ENCODE peak calls at places on chromosomes 1 and 21, in ten cellular contexts. One of them, this sample, is unnamed.

GRCh38 chr21:33047231-33047630 is 21.5 kb downstream of the OLIG2 start:
- DNase-seq in stimulated activated CD8-positive, alpha-beta memory T cell treated with anti-CD3 and anti-CD28 coated beads, Interleukin-2, amount 100 ng/mL, for 1 hour: no peak
- DNase-seq in amygdala: no peak
- DNase-seq in activated T-cell treated with anti-CD3 and anti-CD28 coated beads, Interleukin-2, amount 50 U/mL, for 24 hours: no peak
- DNase-seq in progenitor cell of endocrine pancreas: no peak
- DNase-seq in activated naive CD8-positive, alpha-beta T cell treated with anti-CD3 and anti-CD28 coated beads, Interleukin-2, amount 10 ng/mL, durations not matched to agents 7 days and 5 days: no peak
- DNase-seq in neuronal stem cell: no peak
- DNase-seq in lower leg skin: no peak
- DNase-seq in IMR-90: peak; percentile 72
- DNase-seq in neural progenitor cell: no peak
- DNase-seq in this sample: no peak

GRCh38 chr1:37807220-37807554 is 403 bp upstream of the C1orf122 start:
- DNase-seq in activated naive CD8-positive, alpha-beta T cell treated with anti-CD3 and anti-CD28 coated beads, Interleukin-2, amount 10 ng/mL, durations not matched to agents 7 days and 5 days: no peak
- DNase-seq in IMR-90: no peak
- DNase-seq in progenitor cell of endocrine pancreas: no peak
- DNase-seq in neuronal stem cell: no peak
- DNase-seq in lower leg skin: no peak
- DNase-seq in neural progenitor cell: no peak
- DNase-seq in stimulated activated CD8-positive, alpha-beta memory T cell treated with anti-CD3 and anti-CD28 coated beads, Interleukin-2, amount 100 ng/mL, for 1 hour: no peak
- DNase-seq in amygdala: no peak
- DNase-seq in activated T-cell treated with anti-CD3 and anti-CD28 coated beads, Interleukin-2, amount 50 U/mL, for 24 hours: no peak
- DNase-seq in this sample: no peak

GRCh38 chr1:76292418-76293184 is 218.1 kb downstream of the ST6GALNAC3 start:
- DNase-seq in neuronal stem cell: no peak
- DNase-seq in amygdala: no peak
- DNase-seq in activated T-cell treated with anti-CD3 and anti-CD28 coated beads, Interleukin-2, amount 50 U/mL, for 24 hours: no peak
- DNase-seq in stimulated activated CD8-positive, alpha-beta memory T cell treated with anti-CD3 and anti-CD28 coated beads, Interleukin-2, amount 100 ng/mL, for 1 hour: no peak
- DNase-seq in activated naive CD8-positive, alpha-beta T cell treated with anti-CD3 and anti-CD28 coated beads, Interleukin-2, amount 10 ng/mL, durations not matched to agents 7 days and 5 days: no peak
- DNase-seq in lower leg skin: no peak
- DNase-seq in progenitor cell of endocrine pancreas: no peak
- DNase-seq in IMR-90: no peak
- DNase-seq in neural progenitor cell: no peak
- DNase-seq in this sample: peak; percentile 5

GRCh38 chr1:10575616-10576015 is 100.9 kb downstream of the PEX14 start:
- DNase-seq in neuronal stem cell: no peak
- DNase-seq in stimulated activated CD8-positive, alpha-beta memory T cell treated with anti-CD3 and anti-CD28 coated beads, Interleukin-2, amount 100 ng/mL, for 1 hour: no peak
- DNase-seq in neural progenitor cell: no peak
- DNase-seq in IMR-90: peak; percentile 79
- DNase-seq in progenitor cell of endocrine pancreas: no peak
- DNase-seq in lower leg skin: no peak
- DNase-seq in activated naive CD8-positive, alpha-beta T cell treated with anti-CD3 and anti-CD28 coated beads, Interleukin-2, amount 10 ng/mL, durations not matched to agents 7 days and 5 days: no peak
- DNase-seq in amygdala: no peak
- DNase-seq in activated T-cell treated with anti-CD3 and anti-CD28 coated beads, Interleukin-2, amount 50 U/mL, for 24 hours: no peak
- DNase-seq in this sample: no peak

GRCh38 chr21:16419188-16419874 is 689.5 kb downstream of the USP25 start:
- DNase-seq in neuronal stem cell: no peak
- DNase-seq in neural progenitor cell: peak; percentile 3
- DNase-seq in activated naive CD8-positive, alpha-beta T cell treated with anti-CD3 and anti-CD28 coated beads, Interleukin-2, amount 10 ng/mL, durations not matched to agents 7 days and 5 days: no peak
- DNase-seq in activated T-cell treated with anti-CD3 and anti-CD28 coated beads, Interleukin-2, amount 50 U/mL, for 24 hours: no peak
- DNase-seq in amygdala: peak; percentile 33
- DNase-seq in stimulated activated CD8-positive, alpha-beta memory T cell treated with anti-CD3 and anti-CD28 coated beads, Interleukin-2, amount 100 ng/mL, for 1 hour: no peak
- DNase-seq in lower leg skin: peak; percentile 55
- DNase-seq in progenitor cell of endocrine pancreas: no peak
- DNase-seq in IMR-90: peak; percentile 57
- DNase-seq in this sample: no peak

GRCh38 chr1:155006601-155007101 is 4.0 kb downstream of the ZBTB7B start:
- DNase-seq in lower leg skin: no peak
- DNase-seq in neuronal stem cell: no peak
- DNase-seq in stimulated activated CD8-positive, alpha-beta memory T cell treated with anti-CD3 and anti-CD28 coated beads, Interleukin-2, amount 100 ng/mL, for 1 hour: no peak
- DNase-seq in activated naive CD8-positive, alpha-beta T cell treated with anti-CD3 and anti-CD28 coated beads, Interleukin-2, amount 10 ng/mL, durations not matched to agents 7 days and 5 days: no peak
- DNase-seq in neural progenitor cell: peak; percentile 57
- DNase-seq in amygdala: no peak
- DNase-seq in IMR-90: no peak
- DNase-seq in progenitor cell of endocrine pancreas: no peak
- DNase-seq in activated T-cell treated with anti-CD3 and anti-CD28 coated beads, Interleukin-2, amount 50 U/mL, for 24 hours: peak; percentile 63
- DNase-seq in this sample: peak; percentile 50

GRCh38 chr1:163440090-163440489 is 118.3 kb downstream of the NUF2 start:
- DNase-seq in lower leg skin: no peak
- DNase-seq in neural progenitor cell: no peak
- DNase-seq in IMR-90: no peak
- DNase-seq in progenitor cell of endocrine pancreas: no peak
- DNase-seq in neuronal stem cell: no peak
- DNase-seq in activated T-cell treated with anti-CD3 and anti-CD28 coated beads, Interleukin-2, amount 50 U/mL, for 24 hours: no peak
- DNase-seq in amygdala: no peak
- DNase-seq in stimulated activated CD8-positive, alpha-beta memory T cell treated with anti-CD3 and anti-CD28 coated beads, Interleukin-2, amount 100 ng/mL, for 1 hour: no peak
- DNase-seq in activated naive CD8-positive, alpha-beta T cell treated with anti-CD3 and anti-CD28 coated beads, Interleukin-2, amount 10 ng/mL, durations not matched to agents 7 days and 5 days: no peak
- DNase-seq in this sample: no peak

GRCh38 chr1:26190373-26190987 is at the start of gene CATSPER4:
- DNase-seq in activated T-cell treated with anti-CD3 and anti-CD28 coated beads, Interleukin-2, amount 50 U/mL, for 24 hours: no peak
- DNase-seq in lower leg skin: no peak
- DNase-seq in stimulated activated CD8-positive, alpha-beta memory T cell treated with anti-CD3 and anti-CD28 coated beads, Interleukin-2, amount 100 ng/mL, for 1 hour: no peak
- DNase-seq in progenitor cell of endocrine pancreas: no peak
- DNase-seq in IMR-90: no peak
- DNase-seq in activated naive CD8-positive, alpha-beta T cell treated with anti-CD3 and anti-CD28 coated beads, Interleukin-2, amount 10 ng/mL, durations not matched to agents 7 days and 5 days: no peak
- DNase-seq in neuronal stem cell: peak; percentile 67
- DNase-seq in neural progenitor cell: peak; percentile 87
- DNase-seq in amygdala: no peak
- DNase-seq in this sample: no peak

GRCh38 chr1:58570817-58571216 is 6.2 kb downstream of the TACSTD2 start:
- DNase-seq in neural progenitor cell: no peak
- DNase-seq in amygdala: no peak
- DNase-seq in activated T-cell treated with anti-CD3 and anti-CD28 coated beads, Interleukin-2, amount 50 U/mL, for 24 hours: no peak
- DNase-seq in IMR-90: no peak
- DNase-seq in progenitor cell of endocrine pancreas: no peak
- DNase-seq in neuronal stem cell: no peak
- DNase-seq in stimulated activated CD8-positive, alpha-beta memory T cell treated with anti-CD3 and anti-CD28 coated beads, Interleukin-2, amount 100 ng/mL, for 1 hour: no peak
- DNase-seq in lower leg skin: no peak
- DNase-seq in activated naive CD8-positive, alpha-beta T cell treated with anti-CD3 and anti-CD28 coated beads, Interleukin-2, amount 10 ng/mL, durations not matched to agents 7 days and 5 days: no peak
- DNase-seq in this sample: no peak

GRCh38 chr21:38498057-38498833 is at the start of gene ERG:
- DNase-seq in activated naive CD8-positive, alpha-beta T cell treated with anti-CD3 and anti-CD28 coated beads, Interleukin-2, amount 10 ng/mL, durations not matched to agents 7 days and 5 days: no peak
- DNase-seq in lower leg skin: no peak
- DNase-seq in IMR-90: no peak
- DNase-seq in activated T-cell treated with anti-CD3 and anti-CD28 coated beads, Interleukin-2, amount 50 U/mL, for 24 hours: no peak
- DNase-seq in progenitor cell of endocrine pancreas: no peak
- DNase-seq in neural progenitor cell: no peak
- DNase-seq in stimulated activated CD8-positive, alpha-beta memory T cell treated with anti-CD3 and anti-CD28 coated beads, Interleukin-2, amount 100 ng/mL, for 1 hour: no peak
- DNase-seq in neuronal stem cell: no peak
- DNase-seq in amygdala: no peak
- DNase-seq in this sample: no peak

GRCh38 chr1:162229534-162229933 is 147.1 kb downstream of the SPATA46 start:
- DNase-seq in IMR-90: no peak
- DNase-seq in progenitor cell of endocrine pancreas: no peak
- DNase-seq in activated naive CD8-positive, alpha-beta T cell treated with anti-CD3 and anti-CD28 coated beads, Interleukin-2, amount 10 ng/mL, durations not matched to agents 7 days and 5 days: no peak
- DNase-seq in neural progenitor cell: no peak
- DNase-seq in activated T-cell treated with anti-CD3 and anti-CD28 coated beads, Interleukin-2, amount 50 U/mL, for 24 hours: no peak
- DNase-seq in neuronal stem cell: no peak
- DNase-seq in stimulated activated CD8-positive, alpha-beta memory T cell treated with anti-CD3 and anti-CD28 coated beads, Interleukin-2, amount 100 ng/mL, for 1 hour: no peak
- DNase-seq in lower leg skin: no peak
- DNase-seq in amygdala: no peak
- DNase-seq in this sample: no peak

This sample was measured in stimulated activated naive B cell treated with anti-CD40 and anti-IgM and Interleukin-4, amounts not matched to agents 10 μg/mL and 1 μg/mL and 100 μg/mL, for 72 hours.